ENCODE peak calls at places on chromosomes 11 and 22, in four cellular contexts. H is ovary, N is tibial nerve, C is spleen. E is an unnamed sample.

GRCh38 chr11:122229611-122230386 is 113.8 kb upstream of the BLID start:
- DNase-seq in C (no peak), H (no peak), N (no peak), E (no peak)

GRCh38 chr11:45089845-45090499 is 56.5 kb upstream of the PRDM11 start:
- DNase-seq in C (no peak), N (no peak), H (no peak), E (no peak)

GRCh38 chr11:104582431-104582830 is 315.8 kb downstream of the CASP12 start:
- DNase-seq in H (no peak), C (no peak), N (no peak), E (no peak)

GRCh38 chr11:2313051-2313951 is 11.5 kb downstream of the TSPAN32 start:
- DNase-seq in N (no peak), C (peak; percentile 61), H (no peak), E (no peak)

GRCh38 chr11:33944693-33945424 is 53.0 kb upstream of the LMO2 start:
- DNase-seq in H (no peak), C (no peak), N (no peak), E (no peak)

GRCh38 chr11:56948991-56949390 is 39.7 kb upstream of the OR5AK2 start:
- DNase-seq in H (no peak), N (no peak), C (no peak), E (no peak)

GRCh38 chr11:77593883-77594282 is 4.1 kb downstream of the AQP11 start:
- DNase-seq in H (no peak), N (no peak), C (no peak), E (no peak)

GRCh38 chr11:35029979-35030378 is 109.0 kb upstream of the CD44 start:
- DNase-seq in N (no peak), H (no peak), C (no peak), E (no peak)

GRCh38 chr22:37887610-37888378 is 18.3 kb upstream of the MICALL1 start:
- DNase-seq in C (no peak), N (peak; percentile 21), H (peak; percentile 73), E (no peak)

GRCh38 chr11:117833401-117833891 is 8.9 kb upstream of the FXYD2 start:
- DNase-seq in N (no peak), C (peak; percentile 69), H (peak; percentile 80), E (no peak)

GRCh38 chr11:131897247-131897646 is 526.8 kb downstream of the NTM start:
- DNase-seq in H (no peak), C (no peak), N (no peak), E (no peak)

GRCh38 chr11:34631737-34632104 is 10.8 kb downstream of the EHF start:
- DNase-seq in H (no peak), C (no peak), N (no peak), E (no peak)

GRCh38 chr11:79119491-79120284 is 321.1 kb downstream of the TENM4 start:
- DNase-seq in N (no peak), C (no peak), H (no peak), E (no peak)

GRCh38 chr11:723120-723883 is 17.3 kb downstream of the EPS8L2 start:
- DNase-seq in H (no peak), N (peak; percentile 61), C (no peak), E (no peak)

GRCh38 chr22:50271519-50271970 is 1.4 kb upstream of the MAPK11 start:
- DNase-seq in H (peak; percentile 86), C (peak; percentile 88), N (no peak), E (no peak)
- H3K4me3 ChIP-seq in H (peak overlapping the region; percentile 45), C (peak overlapping the region; percentile 56), N (peak overlapping the region; percentile 66), E (peak overlapping the region; percentile 37)

GRCh38 chr22:47779474-47779873 is 1017.0 kb downstream of the TBC1D22A start:
- DNase-seq in H (no peak), N (no peak), C (no peak), E (no peak)
- TF ChIP-seq CTCF in H (no peak), N (no peak), C (no peak), E (no peak)

GRCh38 chr11:67406969-67407699 is 3.3 kb downstream of the TBC1D10C start:
- DNase-seq in H (no peak), C (peak; percentile 83), N (no peak), E (no peak)

GRCh38 chr11:67409781-67410368 is 5.6 kb upstream of the CARNS1 start:
- DNase-seq in N (no peak), H (no peak), C (peak; percentile 91), E (no peak)

GRCh38 chr11:67409261-67409666 is 5.4 kb downstream of the TBC1D10C start:
- DNase-seq in N (no peak), H (no peak), C (peak; percentile 95), E (no peak)

GRCh38 chr11:67407700-67408163 is 3.8 kb downstream of the TBC1D10C start:
- DNase-seq in C (no peak), H (no peak), N (no peak), E (no peak)

GRCh38 chr11:67408437-67409200 is 4.7 kb downstream of the TBC1D10C start:
- DNase-seq in N (no peak), H (no peak), C (peak; percentile 79), E (no peak)
- H3K4me3 ChIP-seq in N (no peak overlapping the region), H (no peak overlapping the region), C (peak overlapping the region; percentile 42), E (no peak overlapping the region)

DNA sequence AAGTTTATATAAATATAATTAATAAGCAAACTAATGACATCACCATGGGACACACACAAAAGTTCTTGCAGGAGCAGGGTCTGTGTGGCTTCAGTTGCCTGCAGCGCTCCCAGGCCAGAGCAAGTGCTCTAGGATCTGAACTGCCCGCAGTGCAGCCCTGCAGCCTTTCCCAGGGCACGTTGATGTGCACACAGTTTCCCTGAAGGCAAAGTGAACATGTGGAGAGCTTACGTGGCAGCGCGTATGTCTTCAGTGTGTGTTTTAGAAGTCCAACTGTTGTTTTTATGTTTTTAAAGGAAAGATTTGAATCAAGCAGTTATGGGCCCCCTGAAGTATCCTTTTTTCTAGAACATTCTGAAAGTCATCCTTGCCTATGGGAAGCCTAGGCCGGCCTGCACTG is 1.2 kb upstream of the TIGD3 start:
- DNase-seq in H (no peak), N (no peak), C (no peak), E (no peak)
- TF ChIP-seq CTCF in H (no peak), N (no peak), C (no peak), E (no peak)

GRCh38 chr22:46064236-46064965 is 85.9 kb upstream of the PPARA start:
- DNase-seq in N (no peak), C (peak; percentile 70), H (peak; percentile 51), E (no peak)
- H3K4me3 ChIP-seq in N (peak overlapping the region; percentile 34), C (peak overlapping the region; percentile 2), H (peak overlapping the region; percentile 27), E (peak overlapping the region; percentile 19)